ENCODE peak calls at places on chromosomes 6 and 20, in nine cellular contexts. W is GM06990, B is OCI-LY7, Y is pancreas, E is HCT116, F is psoas muscle, Z is GM23338, L is stomach, T is thoracic aorta. P is an unnamed sample.

GRCh38 chr6:155273438-155273837 is 9.6 kb downstream of the CLDN20 start:
- DNase-seq in W (no peak), B (no peak), Y (no peak), E (no peak), F (no peak), Z (peak), L (no peak), T (no peak), P (peak)

GRCh38 chr6:9520417-9521151 is 894.3 kb downstream of the TFAP2A start:
- DNase-seq in W (peak), B (no peak), Y (no peak), E (peak), F (no peak), Z (no peak), L (no peak), T (no peak), P (peak)

GRCh38 chr20:34604980-34605788 is 46.7 kb downstream of the MAP1LC3A start:
- DNase-seq in W (no peak), B (no peak), Y (no peak), E (no peak), F (no peak), Z (no peak), L (no peak), T (no peak), P (peak)

GRCh38 chr6:44034391-44034861 is 92.8 kb downstream of the MRPL14 start:
- DNase-seq in W (no peak), B (no peak), Y (no peak), E (no peak), F (no peak), Z (no peak), L (no peak), T (no peak), P (no peak)

GRCh38 chr6:157058574-157058973 is 264.7 kb downstream of the TMEM242 start:
- DNase-seq in W (no peak), B (no peak), Y (no peak), E (no peak), F (no peak), Z (no peak), L (no peak), T (no peak), P (no peak)

GRCh38 chr6:10759312-10759839 is 11.8 kb downstream of the TMEM14B start:
- DNase-seq in W (no peak), B (peak), Y (no peak), E (peak), F (no peak), Z (peak), L (no peak), T (no peak), P (peak)

GRCh38 chr6:144749263-144749662 is 464.1 kb downstream of the UTRN start:
- DNase-seq in W (no peak), B (no peak), Y (no peak), E (no peak), F (no peak), Z (no peak), L (no peak), T (no peak), P (no peak)

GRCh38 chr6:701696-702479 is 8.9 kb upstream of the EXOC2 start:
- DNase-seq in W (no peak), B (peak), Y (no peak), E (no peak), F (no peak), Z (peak), L (no peak), T (no peak), P (no peak)

GRCh38 chr6:159433550-159433949 is 259.5 kb downstream of the SOD2 start:
- DNase-seq in W (no peak), B (no peak), Y (no peak), E (no peak), F (no peak), Z (no peak), L (no peak), T (no peak), P (no peak)

GRCh38 chr6:169933839-169934698 is 182.6 kb downstream of the ERMARD start:
- DNase-seq in W (no peak), B (no peak), Y (peak), E (no peak), F (peak), Z (no peak), L (peak), T (no peak), P (peak)

GRCh38 chr6:90537723-90538407 is 49.0 kb downstream of the MAP3K7 start:
- DNase-seq in W (peak), B (peak), Y (no peak), E (no peak), F (no peak), Z (no peak), L (no peak), T (no peak), P (peak)

GRCh38 chr6:33217246-33217645 is 8.9 kb downstream of the RING1 start:
- DNase-seq in W (no peak), B (no peak), Y (no peak), E (no peak), F (no peak), Z (no peak), L (no peak), T (no peak), P (no peak)

GRCh38 chr20:42204261-42204660 is 586.1 kb upstream of the CHD6 start:
- DNase-seq in W (no peak), B (no peak), Y (peak), E (no peak), F (no peak), Z (no peak), L (no peak), T (no peak), P (no peak)
- TF ChIP-seq CTCF in W (no peak), B (peak), Y (no peak), E (no peak), F (peak), Z (no peak), L (no peak), T (no peak), P (no peak)

GRCh38 chr6:32192608-32193039 is at the start of gene GPSM3:
- DNase-seq in W (peak), B (peak), Y (no peak), E (no peak), F (peak), Z (peak), L (peak), T (no peak), P (no peak)
- H3K4me3 ChIP-seq in W (peak), B (peak), Y (no peak), E (no peak), F (peak), Z (peak), L (peak), T (peak), P (no peak)

DNA sequence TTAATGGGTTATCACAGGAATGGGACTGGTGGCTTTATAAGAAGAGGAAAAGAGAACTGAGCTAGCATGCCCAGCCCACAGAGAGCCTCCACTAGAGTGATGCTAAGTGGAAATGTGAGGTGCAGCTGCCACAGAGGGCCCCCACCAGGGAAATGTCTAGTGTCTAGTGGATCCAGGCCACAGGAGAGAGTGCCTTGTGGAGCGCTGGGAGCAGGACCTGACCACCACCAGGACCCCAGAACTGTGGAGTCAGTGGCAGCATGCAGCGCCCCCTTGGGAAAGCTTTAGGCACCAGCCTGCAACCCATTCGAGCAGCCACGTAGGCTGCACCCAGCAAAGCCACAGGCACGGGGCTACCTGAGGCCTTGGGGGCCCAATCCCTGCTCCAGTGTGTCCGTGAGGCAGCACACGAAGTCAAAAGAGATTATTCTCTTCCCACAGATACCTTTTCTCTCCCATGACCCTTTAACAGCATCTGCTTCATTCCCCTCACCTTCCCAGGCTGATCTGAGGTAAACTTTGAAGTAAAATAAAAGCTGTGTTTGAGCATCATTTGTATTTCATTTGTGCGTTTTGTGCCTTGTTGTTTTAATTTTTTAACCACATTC is 4.4 kb downstream of the HLA-E start:
- DNase-seq in W (no peak), B (no peak), Y (no peak), E (no peak), F (no peak), Z (peak), L (no peak), T (no peak), P (no peak)
- TF ChIP-seq CTCF in W (peak), B (peak), Y (no peak), E (no peak), F (no peak), Z (peak), L (no peak), T (no peak), P (peak)

GRCh38 chr6:148693882-148694484 is 52.8 kb upstream of the UST start:
- DNase-seq in W (peak), B (peak), Y (no peak), E (no peak), F (no peak), Z (no peak), L (no peak), T (no peak), P (no peak)
- H3K4me3 ChIP-seq in W (no peak), B (peak), Y (no peak), E (no peak), F (no peak), Z (no peak), L (no peak), T (no peak), P (no peak)

GRCh38 chr6:4916954-4917561 is 86.8 kb downstream of the RPP40 start:
- DNase-seq in W (no peak), B (no peak), Y (no peak), E (no peak), F (no peak), Z (no peak), L (no peak), T (no peak), P (no peak)

GRCh38 chr6:4913705-4914411 is 90.0 kb downstream of the RPP40 start:
- DNase-seq in W (no peak), B (no peak), Y (no peak), E (no peak), F (no peak), Z (no peak), L (peak), T (no peak), P (no peak)

GRCh38 chr6:4910060-4910746 is 93.6 kb downstream of the RPP40 start:
- DNase-seq in W (no peak), B (no peak), Y (no peak), E (no peak), F (no peak), Z (no peak), L (peak), T (no peak), P (no peak)

GRCh38 chr6:4912559-4912958 is 91.3 kb downstream of the RPP40 start:
- DNase-seq in W (no peak), B (no peak), Y (no peak), E (no peak), F (no peak), Z (peak), L (no peak), T (no peak), P (no peak)

DNA sequence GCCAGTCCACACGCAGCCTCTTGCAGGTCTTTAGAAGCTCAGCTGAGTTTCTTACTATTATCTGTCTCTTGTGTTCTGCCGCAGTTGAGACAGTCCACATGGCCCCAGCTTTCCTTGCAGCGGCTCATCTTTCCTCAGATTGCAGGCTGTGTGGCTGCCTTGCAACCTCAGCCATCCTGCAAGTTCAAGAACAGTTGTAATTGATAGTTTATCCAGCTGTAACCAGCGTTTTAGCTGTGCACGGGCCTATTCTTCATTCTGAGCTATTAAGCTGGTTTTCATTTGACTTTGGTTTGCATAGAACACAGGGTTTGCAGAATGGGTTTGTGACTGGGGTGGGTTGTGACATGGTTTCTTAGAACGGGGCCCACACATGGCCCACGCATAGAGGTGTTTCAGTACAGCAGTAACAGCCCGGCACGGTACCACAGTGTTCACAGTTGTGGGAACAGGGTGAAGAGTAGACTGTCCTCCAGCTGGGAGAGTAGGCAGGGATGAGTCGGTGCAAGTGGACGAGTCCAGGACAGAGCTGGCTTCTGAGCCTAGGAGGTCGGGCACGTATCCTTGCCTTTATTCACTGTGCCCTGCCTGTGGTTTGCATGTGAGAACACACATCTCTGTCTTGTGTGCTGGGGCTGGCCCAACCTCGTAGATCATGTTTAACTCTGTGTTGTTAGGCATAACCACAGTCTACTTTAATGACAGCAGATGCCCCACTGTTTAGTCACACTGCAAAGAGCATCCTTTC is 89.3 kb downstream of the RPP40 start:
- DNase-seq in W (no peak), B (no peak), Y (no peak), E (no peak), F (no peak), Z (no peak), L (no peak), T (no peak), P (peak)
- TF ChIP-seq CTCF in W (no peak), B (no peak), Y (no peak), E (no peak), F (no peak), Z (no peak), L (no peak), T (no peak), P (no peak)

GRCh38 chr20:35739294-35740163 is 2.5 kb downstream of the RBM39 start:
- DNase-seq in W (no peak), B (peak), Y (no peak), E (no peak), F (no peak), Z (peak), L (no peak), T (no peak), P (peak)
- H3K4me3 ChIP-seq in W (peak), B (peak), Y (no peak), E (no peak), F (peak), Z (peak), L (peak), T (peak), P (peak)

GRCh38 chr6:35776364-35777215 is at the start of gene CLPSL2:
- DNase-seq in W (peak), B (no peak), Y (no peak), E (no peak), F (no peak), Z (peak), L (no peak), T (no peak), P (peak)
- TF ChIP-seq CTCF in W (no peak), B (no peak), Y (no peak), E (no peak), F (no peak), Z (no peak), L (no peak), T (no peak), P (no peak)

GRCh38 chr6:47073125-47074110 is 31.3 kb upstream of the ADGRF1 start:
- DNase-seq in W (no peak), B (peak), Y (no peak), E (peak), F (no peak), Z (peak), L (no peak), T (no peak), P (no peak)

GRCh38 chr6:47071681-47072080 is 29.5 kb upstream of the ADGRF1 start:
- DNase-seq in W (no peak), B (no peak), Y (no peak), E (no peak), F (no peak), Z (no peak), L (no peak), T (no peak), P (no peak)

GRCh38 chr6:47072667-47073066 is 30.5 kb upstream of the ADGRF1 start:
- DNase-seq in W (no peak), B (no peak), Y (no peak), E (no peak), F (no peak), Z (no peak), L (no peak), T (no peak), P (no peak)

GRCh38 chr6:47069156-47069555 is 27.0 kb upstream of the ADGRF1 start:
- DNase-seq in W (no peak), B (no peak), Y (no peak), E (no peak), F (no peak), Z (no peak), L (no peak), T (no peak), P (no peak)

GRCh38 chr6:47070461-47070860 is 28.3 kb upstream of the ADGRF1 start:
- DNase-seq in W (no peak), B (no peak), Y (no peak), E (no peak), F (no peak), Z (no peak), L (no peak), T (no peak), P (no peak)
- H3K4me3 ChIP-seq in W (no peak), B (no peak), Y (no peak), E (no peak), F (no peak), Z (no peak), L (no peak), T (no peak), P (no peak)

P was measured in foreskin fibroblast.